ENCODE peak calls at places on chromosomes 16 and 17, in five cellular contexts. Z is stimulated activated CD4-positive, alpha-beta T cell treated with anti-CD3 and anti-CD28 coated beads, Interleukin-2, amount 100 ng/mL, for 48 hours; G is HT1080; X is mesendoderm; W is non-pigmented ciliary epithelial cell. S is an unnamed sample.

GRCh38 chr16:28298511-28298878 is 6.2 kb downstream of the SBK1 start:
- DNase-seq in G (no peak), Z (no peak), X (peak; percentile 61), W (no peak), S (no peak)

GRCh38 chr17:63571632-63572310 is 21.5 kb downstream of the DCAF7 start:
- DNase-seq in Z (no peak), X (peak; percentile 30), W (peak; percentile 67), G (peak; percentile 45), S (peak; percentile 31)

GRCh38 chr16:66439051-66439730 is 12.1 kb downstream of the BEAN1 start:
- DNase-seq in X (no peak), Z (no peak), W (no peak), G (no peak), S (no peak)

GRCh38 chr17:82242977-82243647 is 14.3 kb downstream of the SLC16A3 start:
- DNase-seq in Z (no peak), W (no peak), X (no peak), G (peak; percentile 56), S (peak; percentile 34)

GRCh38 chr17:38874505-38875419 is 4.9 kb downstream of the LASP1 start:
- DNase-seq in Z (no peak), X (no peak), G (no peak), W (no peak), S (no peak)

GRCh38 chr16:65763640-65764305 is 602.7 kb upstream of the CDH5 start:
- DNase-seq in G (no peak), Z (no peak), X (no peak), W (no peak), S (no peak)

GRCh38 chr17:60128171-60128859 is 21.5 kb upstream of the CA4 start:
- DNase-seq in G (no peak), W (no peak), X (no peak), Z (no peak), S (no peak)

GRCh38 chr17:70780031-70780430 is 610.7 kb downstream of the KCNJ2 start:
- DNase-seq in X (no peak), W (no peak), G (peak; percentile 17), Z (no peak), S (no peak)

GRCh38 chr16:89191901-89192184 is 8.5 kb downstream of the SLC22A31 start:
- DNase-seq in W (no peak), Z (no peak), X (no peak), G (no peak), S (no peak)

GRCh38 chr17:48604770-48605329 is at the start of gene HOXB6:
- DNase-seq in Z (no peak), G (peak; percentile 80), X (no peak), W (no peak), S (no peak)

S was measured in AG04449.